ENCODE peak calls at places on chromosomes 5 and 9, in seven cellular contexts. I is IMR-90, Q is HepG2, M is A549, Y is HCT116, B is GM12878, U is H1. P is an unnamed sample.

GRCh38 chr5:78953092-78953800 is 31.9 kb downstream of the ARSB start:
- DNase-seq in Q (no peak), Y (no peak), B (no peak), M (no peak), I (peak; percentile 19), U (no peak), P (no peak)

GRCh38 chr5:123916331-123917121 is 404.5 kb downstream of the CSNK1G3 start:
- DNase-seq in I (peak; percentile 65), M (no peak), Y (peak; percentile 41), U (no peak), Q (no peak), B (no peak), P (no peak)

GRCh38 chr9:122346478-122347347 is 24.1 kb upstream of the PTGS1 start:
- DNase-seq in B (no peak), I (no peak), U (no peak), Q (peak; percentile 7), M (peak; percentile 16), Y (no peak), P (no peak)

GRCh38 chr5:1734908-1735289 is 64.7 kb downstream of the MRPL36 start:
- DNase-seq in I (no peak), Q (no peak), M (no peak), B (no peak), Y (no peak), U (no peak), P (no peak)

GRCh38 chr9:116144038-116144437 is 9.6 kb upstream of the PAPPA start:
- DNase-seq in I (peak; percentile 88), Y (no peak), Q (no peak), M (no peak), U (no peak), B (no peak), P (no peak)

GRCh38 chr5:175582697-175583096 is 75.2 kb upstream of the HRH2 start:
- DNase-seq in Q (no peak), I (no peak), B (no peak), Y (no peak), U (no peak), M (no peak), P (no peak)

GRCh38 chr5:126868961-126869451 is 92.1 kb downstream of the LMNB1 start:
- DNase-seq in B (no peak), Y (no peak), Q (no peak), U (no peak), I (peak; percentile 45), M (no peak), P (no peak)

GRCh38 chr5:108382784-108383358 is 973 bp upstream of the FBXL17 start:
- DNase-seq in Y (no peak), I (peak; percentile 44), M (peak; percentile 5), B (no peak), Q (no peak), U (no peak), P (peak; percentile 8)

GRCh38 chr9:134189475-134190231 is 25.3 kb upstream of the RNU6ATAC start:
- DNase-seq in Q (no peak), I (no peak), U (no peak), M (no peak), Y (no peak), B (no peak), P (no peak)

GRCh38 chr9:76490249-76490990 is 31.4 kb downstream of the GCNT1 start:
- DNase-seq in I (no peak), U (no peak), M (no peak), B (no peak), Q (no peak), Y (no peak), P (no peak)

GRCh38 chr5:142807378-142807911 is 37.3 kb downstream of the ARHGAP26 start:
- DNase-seq in U (no peak), Y (no peak), Q (peak; percentile 97), M (no peak), B (no peak), I (no peak), P (no peak)

GRCh38 chr9:98314381-98315066 is 59.1 kb upstream of the TBC1D2 start:
- DNase-seq in U (no peak), Q (no peak), M (no peak), B (no peak), I (peak; percentile 69), Y (no peak), P (no peak)

GRCh38 chr5:172800088-172800551 is 29.1 kb upstream of the DUSP1 start:
- DNase-seq in Y (no peak), M (no peak), I (peak; percentile 98), U (no peak), B (no peak), Q (no peak), P (no peak)

GRCh38 chr9:97041898-97042297 is 3.0 kb upstream of the CTSV start:
- DNase-seq in U (no peak), M (no peak), Q (no peak), I (no peak), Y (no peak), B (no peak), P (no peak)

GRCh38 chr9:30301271-30301963 is 2083.0 kb upstream of the ACO1 start:
- DNase-seq in M (no peak), B (no peak), U (no peak), Y (no peak), I (no peak), Q (no peak), P (no peak)

GRCh38 chr9:33227013-33227398 is 13.0 kb upstream of the SPINK4 start:
- DNase-seq in Q (no peak), M (no peak), Y (no peak), I (no peak), B (no peak), U (no peak), P (no peak)

GRCh38 chr5:116564756-116565593 is 9.6 kb downstream of the SEMA6A start:
- DNase-seq in B (no peak), Q (no peak), Y (no peak), I (no peak), U (no peak), M (no peak), P (no peak)

GRCh38 chr5:132103380-132103951 is 29.9 kb downstream of the CSF2 start:
- DNase-seq in Y (peak; percentile 86), U (no peak), I (peak; percentile 96), M (peak; percentile 58), Q (peak; percentile 48), B (peak; percentile 78), P (peak; percentile 89)

GRCh38 chr9:61671276-61671973 is 481.6 kb downstream of the SPATA31A7 start:
- DNase-seq in U (no peak), B (no peak), Q (no peak), I (no peak), M (no peak), Y (no peak), P (no peak)

GRCh38 chr5:176740702-176741565 is 69.4 kb upstream of the UNC5A start:
- DNase-seq in Q (no peak), I (no peak), Y (no peak), U (no peak), M (no peak), B (no peak), P (no peak)

GRCh38 chr9:93268551-93269314 is 84.8 kb downstream of the WNK2 start:
- DNase-seq in Y (no peak), M (no peak), I (no peak), Q (no peak), U (no peak), B (no peak), P (no peak)

GRCh38 chr5:140868721-140869554 is at the start of gene PCDHA11:
- DNase-seq in Y (peak; percentile 8), B (no peak), U (no peak), I (no peak), Q (peak; percentile 45), M (peak; percentile 35), P (no peak)

GRCh38 chr9:129330711-129331279 is 152.7 kb upstream of the IER5L start:
- DNase-seq in Y (peak; percentile 68), U (no peak), B (no peak), Q (no peak), M (no peak), I (no peak), P (no peak)
- TF ChIP-seq CEBPB in Y (no peak), U (peak; percentile 55), B (no peak), Q (peak; percentile 57), M (peak; percentile 65), I (peak; percentile 78), P (peak; percentile 92)

GRCh38 chr5:179836225-179837019 is 15.7 kb downstream of the SQSTM1 start:
- DNase-seq in Q (no peak), B (no peak), I (peak; percentile 52), M (no peak), U (no peak), Y (no peak), P (peak; percentile 26)

GRCh38 chr5:179833709-179834070 is 13.0 kb downstream of the SQSTM1 start:
- DNase-seq in B (no peak), I (no peak), M (no peak), Q (no peak), Y (no peak), U (no peak), P (no peak)

GRCh38 chr5:179833056-179833708 is 12.5 kb downstream of the SQSTM1 start:
- DNase-seq in U (no peak), I (no peak), M (no peak), Y (no peak), B (no peak), Q (no peak), P (no peak)

GRCh38 chr5:179832039-179832745 is 11.5 kb downstream of the SQSTM1 start:
- DNase-seq in I (no peak), B (no peak), M (no peak), Y (no peak), Q (no peak), U (no peak), P (no peak)

GRCh38 chr5:179834120-179834519 is 13.4 kb downstream of the SQSTM1 start:
- DNase-seq in M (no peak), I (no peak), B (no peak), U (no peak), Y (no peak), Q (no peak), P (no peak)
- TF ChIP-seq CEBPB in M (no peak), I (no peak), B (no peak), U (no peak), Y (no peak), Q (no peak), P (no peak)

DNA sequence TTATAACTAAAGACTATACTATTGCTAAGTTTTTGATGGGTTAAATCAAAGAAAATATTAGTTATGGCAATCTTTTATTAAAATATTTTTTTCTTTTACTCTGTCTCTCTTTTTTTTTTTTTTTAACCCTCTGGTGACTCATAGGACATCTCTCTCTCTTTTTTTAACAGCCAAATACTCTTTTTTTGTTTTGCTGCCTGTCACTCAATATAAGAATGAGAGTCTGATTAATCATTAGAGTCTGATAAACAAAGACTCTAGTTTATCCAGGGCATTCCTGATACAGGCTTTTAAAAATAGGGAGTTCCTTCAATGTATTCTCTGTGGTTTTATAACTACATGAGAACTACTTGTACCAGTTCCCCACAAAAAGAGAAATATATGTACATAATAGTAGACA is 77.3 kb downstream of the SLC38A9 start:
- DNase-seq in Y (no peak), U (no peak), M (no peak), Q (no peak), I (no peak), B (no peak), P (no peak)
- TF ChIP-seq CEBPB in Y (no peak), U (no peak), M (no peak), Q (no peak), I (no peak), B (no peak), P (no peak)

DNA sequence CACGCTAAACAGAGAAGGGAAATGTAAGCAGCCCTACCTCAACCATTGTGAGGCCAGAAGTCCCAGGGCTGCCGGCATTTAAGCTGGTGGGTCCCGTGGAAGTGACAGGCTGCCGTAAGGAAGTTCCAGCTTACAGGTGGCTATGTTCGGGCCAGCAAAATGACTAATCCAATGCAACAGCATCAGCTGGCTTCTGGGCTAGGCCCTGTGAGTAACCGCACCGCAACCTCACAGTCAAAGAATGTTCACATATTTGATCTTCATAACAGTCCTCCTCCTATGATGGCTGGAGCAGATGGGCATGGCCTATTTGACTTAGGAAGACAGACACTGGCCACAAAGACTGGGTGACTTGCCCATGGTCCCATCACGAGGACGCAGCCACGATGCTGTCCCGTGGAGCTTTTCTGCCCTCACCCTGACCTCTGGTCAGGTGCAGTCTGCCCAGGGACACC is 88.2 kb downstream of the LIFR start:
- DNase-seq in I (peak; percentile 97), Y (peak; percentile 16), U (no peak), Q (peak; percentile 50), M (peak; percentile 81), B (no peak), P (no peak)
- TF ChIP-seq CEBPB in I (peak; percentile 80), Y (no peak), U (no peak), Q (no peak), M (no peak), B (no peak), P (no peak)